ENCODE peak calls at places on chromosomes 16 and 17, in four cellular contexts. F is cardiac septum, K is A549, B is cortex of kidney. R is an unnamed sample.
A peak's percentile ranks its signal among the peaks of the same experiment; 100 is the strongest.

GRCh38 chr17:10871914-10872313 is 34.0 kb upstream of the PIRT start:
- DNase-seq in F (no peak), K (no peak), B (no peak), R (no peak)

GRCh38 chr16:51759999-51760398 is 608.9 kb upstream of the SALL1 start:
- DNase-seq in F (no peak), K (no peak), B (no peak), R (no peak)

GRCh38 chr16:12543700-12544476 is 259.8 kb downstream of the CPPED1 start:
- DNase-seq in F (no peak), K (no peak), B (no peak), R (no peak)

GRCh38 chr17:17684901-17685774 is 3.9 kb downstream of the RAI1 start:
- DNase-seq in F (no peak), K (no peak), B (no peak), R (peak; percentile 70)

GRCh38 chr16:55661842-55662479 is 6.2 kb downstream of the SLC6A2 start:
- DNase-seq in F (peak; percentile 58), K (no peak), B (no peak), R (no peak)

GRCh38 chr16:593406-593805 is 3.5 kb downstream of the RAB40C start:
- DNase-seq in F (no peak), K (no peak), B (no peak), R (no peak)

GRCh38 chr17:74148901-74149596 is 54.4 kb upstream of the RPL38 start:
- DNase-seq in F (no peak), K (no peak), B (no peak), R (no peak)

GRCh38 chr16:89363621-89364393 is 126.6 kb downstream of the ANKRD11 start:
- DNase-seq in F (no peak), K (peak; percentile 65), B (no peak), R (peak; percentile 71)

GRCh38 chr16:50121721-50122445 is 31.2 kb upstream of the TENT4B start:
- DNase-seq in F (no peak), K (no peak), B (no peak), R (no peak)

GRCh38 chr17:34717092-34717491 is 137.7 kb downstream of the TMEM132E start:
- DNase-seq in F (no peak), K (no peak), B (no peak), R (no peak)

GRCh38 chr16:57791156-57791902 is 11.0 kb downstream of the KIFC3 start:
- DNase-seq in F (peak; percentile 89), K (no peak), B (no peak), R (no peak)

GRCh38 chr17:80945736-80946135 is 45.9 kb upstream of the CHMP6 start:
- DNase-seq in F (no peak), K (no peak), B (no peak), R (no peak)

GRCh38 chr17:81150379-81151038 is 14.8 kb upstream of the PVALEF start:
- DNase-seq in F (peak; percentile 92), K (no peak), B (no peak), R (peak; percentile 68)

GRCh38 chr16:50265260-50265659 is 1.1 kb upstream of the ADCY7 start:
- DNase-seq in F (no peak), K (no peak), B (no peak), R (peak; percentile 19)

GRCh38 chr16:28213396-28213795 is 1.6 kb upstream of the XPO6 start:
- DNase-seq in F (no peak), K (no peak), B (no peak), R (peak; percentile 93)

GRCh38 chr17:47267354-47267828 is 13.8 kb downstream of the ITGB3 start:
- DNase-seq in F (no peak), K (no peak), B (no peak), R (peak; percentile 41)

GRCh38 chr16:55051571-55051970 is 120.9 kb downstream of the IRX5 start:
- DNase-seq in F (no peak), K (no peak), B (no peak), R (no peak)

GRCh38 chr17:16491131-16491702 is 776 bp downstream of the LRRC75A start:
- DNase-seq in F (no peak), K (no peak), B (no peak), R (no peak)

GRCh38 chr16:7325835-7326234 is 6.8 kb upstream of the RBFOX1 start:
- DNase-seq in F (no peak), K (no peak), B (no peak), R (no peak)

GRCh38 chr16:84774810-84775209 is 45.0 kb upstream of the CRISPLD2 start:
- DNase-seq in F (no peak), K (no peak), B (no peak), R (peak; percentile 76)

GRCh38 chr17:46028374-46028773 is 29.3 kb downstream of the STH start:
- DNase-seq in F (no peak), K (no peak), B (no peak), R (no peak)

GRCh38 chr17:50893183-50893993 is 27.2 kb upstream of the TOB1 start:
- DNase-seq in F (no peak), K (peak; percentile 55), B (no peak), R (no peak)

GRCh38 chr16:57367111-57367752 is 5.1 kb upstream of the CX3CL1 start:
- DNase-seq in F (no peak), K (no peak), B (no peak), R (no peak)

GRCh38 chr16:67860589-67861398 is 12.1 kb upstream of the EDC4 start:
- DNase-seq in F (no peak), K (no peak), B (no peak), R (no peak)

GRCh38 chr17:81164464-81165245 is 652 bp upstream of the PVALEF start:
- DNase-seq in F (no peak), K (no peak), B (no peak), R (no peak)

GRCh38 chr16:88638323-88639230 is at the start of gene IL17C:
- DNase-seq in F (no peak), K (no peak), B (no peak), R (no peak)

GRCh38 chr17:39235555-39236221 is 9.9 kb upstream of the STAC2 start:
- DNase-seq in F (no peak), K (peak; percentile 92), B (no peak), R (peak; percentile 64)

GRCh38 chr17:17077861-17078732 is 35.8 kb downstream of the MPRIP start:
- DNase-seq in F (peak; percentile 47), K (no peak), B (no peak), R (no peak)

GRCh38 chr16:17257426-17257825 is 213.3 kb downstream of the XYLT1 start:
- DNase-seq in F (no peak), K (no peak), B (no peak), R (no peak)

GRCh38 chr17:27755706-27756466 is 44.4 kb downstream of the NOS2 start:
- DNase-seq in F (peak; percentile 44), K (no peak), B (no peak), R (no peak)

GRCh38 chr17:43658890-43659289 is 2.8 kb downstream of the MEOX1 start:
- DNase-seq in F (no peak), K (no peak), B (no peak), R (no peak)